ENCODE peak calls at places on chromosomes 2 and 18, in nine cellular contexts. A, L, F, P, N, X, W, K and D are unnamed samples.

GRCh38 chr2:85761-86160 is 39.5 kb upstream of the FAM110C start:
- DNase-seq in K (no peak), L (no peak), A (no peak), F (no peak), W (no peak), P (no peak), N (no peak), X (peak; percentile 79), D (no peak)

GRCh38 chr2:157691695-157692094 is 63.0 kb upstream of the ACVR1C start:
- DNase-seq in K (no peak), X (no peak), F (no peak), W (no peak), L (no peak), P (no peak), N (no peak), A (no peak), D (no peak)

GRCh38 chr2:240250150-240250984 is 109.9 kb upstream of the OTOS start:
- DNase-seq in W (no peak), P (peak; percentile 36), N (no peak), F (no peak), X (no peak), K (no peak), L (no peak), A (no peak), D (no peak)

GRCh38 chr2:45115181-45115580 is 105.9 kb upstream of the SIX2 start:
- DNase-seq in W (no peak), X (no peak), A (no peak), L (no peak), K (no peak), P (no peak), N (no peak), F (no peak), D (no peak)

GRCh38 chr2:38376346-38376682 is 759 bp downstream of the ATL2 start:
- DNase-seq in L (peak; percentile 81), W (peak; percentile 79), K (no peak), X (no peak), F (peak; percentile 72), A (peak; percentile 52), N (peak; percentile 17), P (no peak), D (peak; percentile 21)

GRCh38 chr2:68472796-68473414 is 5.5 kb downstream of the APLF start:
- DNase-seq in X (no peak), N (no peak), F (no peak), P (no peak), A (no peak), W (no peak), L (no peak), K (no peak), D (no peak)

GRCh38 chr2:226733927-226734564 is 65.6 kb downstream of the IRS1 start:
- DNase-seq in N (no peak), X (no peak), F (no peak), W (no peak), P (no peak), K (no peak), A (no peak), L (no peak), D (no peak)

GRCh38 chr2:48072556-48072955 is 166.3 kb upstream of the FBXO11 start:
- DNase-seq in K (no peak), W (no peak), X (no peak), F (no peak), L (no peak), N (no peak), A (no peak), P (no peak), D (no peak)

GRCh38 chr2:233115761-233116160 is 55.6 kb downstream of the INPP5D start:
- DNase-seq in K (no peak), F (no peak), P (no peak), W (peak; percentile 22), N (no peak), A (no peak), L (no peak), X (no peak), D (no peak)

GRCh38 chr2:30756051-30756719 is 51.1 kb downstream of the CAPN13 start:
- DNase-seq in F (peak; percentile 83), X (peak; percentile 28), N (no peak), P (no peak), K (no peak), W (no peak), L (no peak), A (no peak), D (no peak)

GRCh38 chr2:162327134-162327769 is 8.8 kb upstream of the IFIH1 start:
- DNase-seq in W (no peak), F (no peak), N (no peak), L (peak; percentile 45), K (peak; percentile 9), A (no peak), X (no peak), P (no peak), D (no peak)

GRCh38 chr2:144509001-144509545 is 10.8 kb downstream of the ZEB2 start:
- DNase-seq in L (no peak), P (no peak), A (no peak), K (no peak), W (no peak), F (no peak), X (no peak), N (no peak), D (no peak)

GRCh38 chr2:117481608-117482007 is 332.9 kb upstream of the DDX18 start:
- DNase-seq in X (no peak), P (no peak), F (no peak), L (no peak), W (no peak), A (peak; percentile 53), N (no peak), K (no peak), D (no peak)

GRCh38 chr2:218859994-218860831 is 608 bp downstream of the WNT6 start:
- DNase-seq in P (peak; percentile 40), N (no peak), A (no peak), W (no peak), K (no peak), L (no peak), F (no peak), X (no peak), D (no peak)

GRCh38 chr2:137199751-137200150 is 434.4 kb downstream of the THSD7B start:
- DNase-seq in X (no peak), F (no peak), A (no peak), K (no peak), L (no peak), P (no peak), W (no peak), N (no peak), D (no peak)

GRCh38 chr2:37802899-37803379 is 122.1 kb upstream of the RMDN2 start:
- DNase-seq in X (peak; percentile 65), N (no peak), K (no peak), W (no peak), P (no peak), A (no peak), F (peak; percentile 33), L (no peak), D (no peak)

GRCh38 chr18:46320928-46321855 is 217.0 kb downstream of the HAUS1 start:
- DNase-seq in F (no peak), A (no peak), L (no peak), N (no peak), W (no peak), X (peak; percentile 80), P (no peak), K (no peak), D (no peak)

GRCh38 chr18:54119524-54120019 is 104.9 kb downstream of the MBD2 start:
- DNase-seq in A (peak; percentile 73), F (peak; percentile 21), N (no peak), W (peak; percentile 68), K (no peak), X (peak; percentile 29), L (peak; percentile 80), P (no peak), D (no peak)

GRCh38 chr2:96123936-96124335 is 7.6 kb upstream of the ADRA2B start:
- DNase-seq in X (no peak), A (no peak), K (no peak), P (no peak), F (no peak), N (no peak), L (no peak), W (no peak), D (no peak)

GRCh38 chr2:237731663-237732062 is 66.9 kb upstream of the RBM44 start:
- DNase-seq in F (peak; percentile 94), K (no peak), A (no peak), L (no peak), W (no peak), P (no peak), X (peak; percentile 67), N (no peak), D (no peak)

GRCh38 chr2:189835855-189836558 is 51.8 kb downstream of the PMS1 start:
- DNase-seq in W (no peak), F (no peak), N (no peak), L (no peak), K (no peak), X (no peak), A (no peak), P (no peak), D (no peak)

GRCh38 chr18:48951448-48952286 is 902 bp upstream of the SMAD7 start:
- DNase-seq in N (peak; percentile 70), X (no peak), W (peak; percentile 93), F (no peak), L (peak; percentile 75), K (peak; percentile 71), A (peak; percentile 94), P (peak; percentile 95), D (peak; percentile 80)

GRCh38 chr2:72629062-72629461 is 196.8 kb downstream of the EXOC6B start:
- DNase-seq in K (no peak), N (no peak), L (no peak), P (no peak), W (no peak), A (no peak), X (no peak), F (no peak), D (no peak)

GRCh38 chr18:44537521-44537920 is 143.2 kb upstream of the SETBP1 start:
- DNase-seq in W (no peak), K (no peak), L (no peak), F (no peak), P (no peak), A (no peak), N (no peak), X (peak; percentile 76), D (no peak)